ENCODE peak calls at places on chromosomes 11 and 22, in nine cellular contexts. N is GM06990, E is right cardiac atrium, M is fibroblast of pulmonary artery, K is lower leg skin, W is GM12878, Z is heart right ventricle, R is left ventricle myocardium inferior, X is SK-N-SH. J is an unnamed sample.

GRCh38 chr11:116823031-116823843 is at the start of gene APOA4:
- DNase-seq in N (no peak), E (no peak), M (no peak), K (no peak), W (no peak), Z (no peak), R (no peak), X (no peak), J (no peak)

GRCh38 chr11:86292912-86293606 is 9.0 kb upstream of the HIKESHI start:
- DNase-seq in N (peak), E (no peak), M (no peak), K (no peak), W (peak), Z (no peak), R (no peak), X (no peak), J (no peak)

GRCh38 chr11:61776561-61777075 is 15.8 kb downstream of the TMEM258 start:
- DNase-seq in N (no peak), E (peak), M (peak), K (no peak), W (no peak), Z (peak), R (no peak), X (peak), J (peak)

GRCh38 chr11:31512117-31512516 is 2.5 kb downstream of the ELP4 start:
- DNase-seq in N (no peak), E (no peak), M (no peak), K (no peak), W (no peak), Z (no peak), R (no peak), X (no peak), J (no peak)

GRCh38 chr11:102007567-102008437 is 39.4 kb upstream of the CFAP300 start:
- DNase-seq in N (peak), E (no peak), M (peak), K (no peak), W (peak), Z (no peak), R (no peak), X (peak), J (peak)

GRCh38 chr11:28535677-28536076 is 427.5 kb downstream of the METTL15 start:
- DNase-seq in N (no peak), E (no peak), M (no peak), K (no peak), W (no peak), Z (no peak), R (no peak), X (no peak), J (no peak)

GRCh38 chr22:19826619-19826950 is 28.1 kb downstream of the GNB1L start:
- DNase-seq in N (no peak), E (no peak), M (no peak), K (no peak), W (no peak), Z (no peak), R (no peak), X (no peak), J (no peak)

GRCh38 chr11:117834838-117835443 is 10.4 kb upstream of the FXYD2 start:
- DNase-seq in N (no peak), E (no peak), M (no peak), K (no peak), W (no peak), Z (no peak), R (no peak), X (no peak), J (no peak)

GRCh38 chr22:42769574-42770447 is 49.1 kb upstream of the A4GALT start:
- DNase-seq in N (peak), E (peak), M (peak), K (no peak), W (peak), Z (peak), R (peak), X (no peak), J (no peak)

DNA sequence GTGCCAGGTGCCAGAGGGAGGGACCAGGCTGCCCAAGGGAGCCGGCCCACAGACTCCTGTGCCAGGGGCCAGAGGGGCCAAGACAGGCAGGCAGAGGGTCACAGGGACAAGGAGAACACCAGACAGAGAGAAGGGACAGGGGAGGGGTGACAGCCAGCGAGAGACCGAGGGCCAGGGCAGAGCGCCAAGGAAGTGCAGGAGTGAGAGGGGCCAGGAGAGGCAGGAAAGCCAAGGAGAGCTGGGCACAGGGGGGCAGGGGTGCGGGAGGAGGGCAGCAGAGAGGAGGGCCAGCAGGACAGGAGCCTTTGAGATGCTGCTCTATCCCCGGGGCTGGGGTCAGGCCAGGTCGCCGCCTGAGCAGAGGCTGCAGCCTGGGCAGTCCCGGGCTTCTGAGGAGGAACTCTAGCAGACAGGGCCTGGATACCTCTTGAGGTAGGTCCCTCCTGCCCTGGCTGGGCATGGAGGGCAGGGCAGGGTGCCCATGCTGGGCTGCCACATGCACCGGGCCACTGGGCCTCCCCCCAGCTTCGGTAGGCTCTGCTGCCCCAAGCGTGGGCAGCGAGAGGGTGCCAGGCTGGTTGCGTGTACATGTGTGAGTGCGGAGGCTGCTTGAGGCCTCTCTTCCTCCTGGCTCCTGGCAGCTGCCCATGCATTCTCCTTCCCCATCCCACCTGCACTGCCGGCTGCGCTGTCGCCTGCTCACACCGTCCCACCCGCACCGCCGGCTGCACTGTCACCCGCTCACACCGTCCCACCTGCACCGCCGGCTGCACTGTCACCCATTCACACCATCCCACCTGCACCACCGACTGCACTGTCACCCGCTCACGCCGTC is 12.2 kb downstream of the LSP1 start:
- DNase-seq in N (no peak), E (peak), M (no peak), K (no peak), W (no peak), Z (peak), R (peak), X (peak), J (no peak)
- H3K4me3 ChIP-seq in N (no peak), E (no peak), M (peak), K (no peak), W (no peak), Z (peak), R (peak), X (no peak), J (no peak)

DNA sequence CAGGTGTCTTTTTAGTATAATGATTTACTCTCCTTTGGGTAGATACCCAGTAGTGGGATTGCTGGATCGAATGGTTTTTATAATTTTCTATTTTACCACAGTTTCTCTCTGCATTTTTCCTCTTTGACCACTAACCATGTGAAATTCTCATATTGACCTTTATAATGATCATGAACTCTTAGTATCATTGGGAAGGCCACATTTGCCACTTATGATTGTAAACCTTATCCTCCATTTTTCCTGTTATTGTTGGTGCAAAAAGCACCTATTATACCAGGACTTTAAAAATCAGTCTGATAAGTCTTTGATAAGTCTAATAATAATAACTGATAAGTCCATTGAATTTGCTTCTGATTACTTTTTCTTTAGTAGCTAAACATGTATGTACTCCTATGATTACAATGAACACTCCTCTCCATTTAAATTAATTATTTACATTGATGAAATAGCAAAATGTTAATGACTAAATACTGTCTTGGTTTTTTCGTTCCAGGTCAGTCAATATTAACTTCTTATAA is 9.6 kb downstream of the NEAT1 start:
- DNase-seq in N (no peak), E (no peak), M (peak), K (no peak), W (no peak), Z (no peak), R (no peak), X (no peak), J (no peak)
- H3K4me3 ChIP-seq in N (no peak), E (no peak), M (peak), K (no peak), W (peak), Z (peak), R (peak), X (peak), J (no peak)

DNA sequence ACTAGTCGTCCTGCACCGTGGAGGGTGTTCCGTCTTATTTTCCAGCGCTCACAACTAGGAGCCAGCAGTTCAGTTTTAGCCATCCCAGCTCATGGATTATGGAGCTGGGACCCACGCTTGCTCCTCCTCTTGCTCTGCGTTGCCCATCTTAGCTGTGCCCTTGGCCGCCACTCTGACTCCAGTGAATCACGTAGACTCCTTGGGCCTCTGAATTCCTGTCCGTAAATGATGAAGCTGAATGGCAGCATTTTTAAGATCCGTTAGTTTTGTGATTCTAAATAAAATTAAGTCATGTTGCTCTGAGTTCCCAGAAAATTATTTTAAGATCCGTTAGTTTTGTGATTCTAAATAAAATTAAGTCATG is 23.8 kb downstream of the BCR start:
- DNase-seq in N (no peak), E (no peak), M (no peak), K (no peak), W (no peak), Z (no peak), R (no peak), X (no peak), J (no peak)
- H3K4me3 ChIP-seq in N (no peak), E (no peak), M (no peak), K (no peak), W (no peak), Z (no peak), R (no peak), X (no peak), J (no peak)

GRCh38 chr11:64344721-64345120 is 4.7 kb downstream of the CCDC88B start:
- DNase-seq in N (no peak), E (no peak), M (no peak), K (no peak), W (no peak), Z (no peak), R (no peak), X (no peak), J (no peak)

GRCh38 chr11:64343740-64344133 is 3.7 kb downstream of the CCDC88B start:
- DNase-seq in N (no peak), E (no peak), M (no peak), K (no peak), W (no peak), Z (no peak), R (no peak), X (peak), J (peak)

GRCh38 chr11:64344160-64344559 is 4.2 kb downstream of the CCDC88B start:
- DNase-seq in N (no peak), E (no peak), M (no peak), K (no peak), W (no peak), Z (no peak), R (no peak), X (no peak), J (no peak)

GRCh38 chr11:64341851-64342791 is 2.1 kb downstream of the CCDC88B start:
- DNase-seq in N (peak), E (peak), M (peak), K (peak), W (no peak), Z (peak), R (peak), X (peak), J (peak)

GRCh38 chr11:64342869-64343739 is 3.1 kb downstream of the CCDC88B start:
- DNase-seq in N (no peak), E (no peak), M (no peak), K (no peak), W (no peak), Z (no peak), R (no peak), X (peak), J (no peak)
- H3K4me3 ChIP-seq in N (no peak), E (peak), M (peak), K (no peak), W (no peak), Z (peak), R (peak), X (no peak), J (no peak)

DNA sequence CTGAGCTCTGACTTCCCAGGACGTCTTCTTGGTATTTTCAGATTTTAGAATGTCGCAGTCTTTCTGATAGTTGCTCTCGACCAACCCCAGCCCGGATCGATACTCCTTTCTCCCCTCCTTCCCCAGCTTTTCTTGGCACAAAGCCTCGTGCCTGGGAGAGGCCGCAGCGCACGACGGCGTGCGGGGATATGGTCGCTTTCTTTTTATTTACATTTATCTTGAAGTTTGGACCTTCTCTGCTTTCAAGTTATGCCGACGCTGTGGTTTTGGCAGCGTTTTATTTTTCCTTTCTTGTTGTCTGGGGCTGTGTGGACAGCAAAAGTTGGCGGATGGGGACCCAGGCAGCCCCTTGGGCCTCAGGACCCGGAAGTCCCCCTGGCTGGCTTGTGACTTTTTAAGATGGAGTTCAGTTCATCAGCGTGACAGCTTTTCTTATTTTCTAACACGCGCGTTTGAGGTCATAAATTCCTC is 4.2 kb upstream of the SPDYC start:
- DNase-seq in N (no peak), E (no peak), M (no peak), K (no peak), W (no peak), Z (no peak), R (no peak), X (no peak), J (no peak)
- H3K4me3 ChIP-seq in N (no peak), E (no peak), M (no peak), K (no peak), W (no peak), Z (peak), R (peak), X (no peak), J (no peak)

DNA sequence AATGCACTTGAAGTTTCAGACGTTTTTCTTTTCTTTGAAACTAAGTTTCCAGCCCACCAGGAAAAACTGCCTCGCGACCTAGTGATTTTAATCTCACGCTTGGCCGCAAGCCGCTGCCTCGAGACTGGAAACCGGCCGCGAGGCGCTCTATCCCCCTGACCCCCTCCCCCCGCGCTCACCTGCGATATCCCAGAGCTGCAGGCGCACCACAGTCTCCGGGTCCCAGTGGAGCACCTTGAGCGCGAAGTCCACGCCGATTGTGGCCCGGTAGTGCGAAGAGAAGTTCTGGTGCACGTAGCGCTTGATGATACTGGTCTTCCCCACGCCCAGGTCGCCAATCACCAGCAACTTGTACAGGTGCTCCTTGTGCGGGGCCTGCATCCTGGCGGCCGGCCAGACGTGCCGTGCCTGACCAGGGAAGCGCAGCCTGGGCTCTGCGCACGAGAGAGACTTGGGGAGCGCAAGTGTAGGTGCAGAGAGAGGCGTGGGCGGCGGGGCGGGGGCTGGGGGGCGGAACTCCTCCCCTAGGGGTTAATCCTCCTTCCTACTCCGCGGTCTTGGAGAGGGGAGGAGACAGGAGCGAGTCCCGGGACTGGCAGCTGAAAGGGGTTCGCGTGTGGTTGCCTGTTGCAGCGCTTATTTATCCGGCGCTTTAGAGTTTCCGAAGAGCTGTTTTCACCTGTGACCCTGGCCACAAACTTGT is at the start of gene RAB38:
- DNase-seq in N (peak), E (peak), M (peak), K (peak), W (no peak), Z (peak), R (peak), X (peak), J (peak)
- H3K4me3 ChIP-seq in N (peak), E (peak), M (peak), K (peak), W (peak), Z (peak), R (peak), X (peak), J (peak)

GRCh38 chr11:10309163-10310093 is 4.6 kb downstream of the ADM start:
- DNase-seq in N (no peak), E (peak), M (peak), K (peak), W (no peak), Z (peak), R (peak), X (no peak), J (peak)
- H3K4me3 ChIP-seq in N (no peak), E (no peak), M (no peak), K (no peak), W (no peak), Z (no peak), R (no peak), X (no peak), J (peak)

GRCh38 chr11:69297225-69297925 is 3.4 kb downstream of the MYEOV start:
- DNase-seq in N (peak), E (peak), M (peak), K (peak), W (peak), Z (peak), R (peak), X (peak), J (no peak)
- H3K4me3 ChIP-seq in N (peak), E (no peak), M (peak), K (no peak), W (peak), Z (peak), R (peak), X (peak), J (no peak)